ENCODE peak calls at places on chromosome 9, in five cellular contexts. One of them, this sample, is unnamed.

GRCh38 chr9:80435591-80435990 is 863.8 kb downstream of the TLE4 start:
- DNase-seq in NCI-H1105: no peak
- DNase-seq in fibroblast of mammary gland: no peak
- DNase-seq in endothelial cell: no peak
- DNase-seq in NCI-H1436: no peak
- DNase-seq in this sample: no peak

GRCh38 chr9:87206064-87206661 is 258.9 kb upstream of the GAS1 start:
- DNase-seq in NCI-H1105: no peak
- DNase-seq in fibroblast of mammary gland: peak; percentile 77
- DNase-seq in endothelial cell: no peak
- DNase-seq in NCI-H1436: no peak
- DNase-seq in this sample: no peak

GRCh38 chr9:98791147-98792095 is 4.9 kb downstream of the ANKS6 start:
- DNase-seq in NCI-H1105: no peak
- DNase-seq in fibroblast of mammary gland: peak; percentile 97
- DNase-seq in endothelial cell: peak; percentile 85
- DNase-seq in NCI-H1436: no peak
- DNase-seq in this sample: peak; percentile 57

GRCh38 chr9:98074119-98074990 is 17.8 kb downstream of the NANS start:
- DNase-seq in NCI-H1105: peak; percentile 30
- DNase-seq in fibroblast of mammary gland: peak; percentile 62
- DNase-seq in endothelial cell: peak; percentile 82
- DNase-seq in NCI-H1436: peak; percentile 14
- DNase-seq in this sample: no peak

GRCh38 chr9:127742435-127743088 is 7.5 kb upstream of the TOR2A start:
- DNase-seq in NCI-H1105: peak; percentile 70
- DNase-seq in fibroblast of mammary gland: peak; percentile 90
- DNase-seq in endothelial cell: no peak
- DNase-seq in NCI-H1436: peak; percentile 93
- DNase-seq in this sample: peak; percentile 86

GRCh38 chr9:34522091-34522887 is 501 bp downstream of the ENHO start:
- DNase-seq in NCI-H1105: peak; percentile 43
- DNase-seq in fibroblast of mammary gland: no peak
- DNase-seq in endothelial cell: no peak
- DNase-seq in NCI-H1436: no peak
- DNase-seq in this sample: no peak

GRCh38 chr9:70285246-70285645 is 26.5 kb downstream of the SMC5 start:
- DNase-seq in NCI-H1105: no peak
- DNase-seq in fibroblast of mammary gland: peak; percentile 29
- DNase-seq in endothelial cell: no peak
- DNase-seq in NCI-H1436: no peak
- DNase-seq in this sample: no peak

GRCh38 chr9:105290401-105290800 is 46.0 kb downstream of the SLC44A1 start:
- DNase-seq in NCI-H1105: peak; percentile 48
- DNase-seq in fibroblast of mammary gland: peak; percentile 78
- DNase-seq in endothelial cell: no peak
- DNase-seq in NCI-H1436: no peak
- DNase-seq in this sample: no peak

GRCh38 chr9:87068177-87068845 is 121.0 kb upstream of the GAS1 start:
- DNase-seq in NCI-H1105: no peak
- DNase-seq in fibroblast of mammary gland: no peak
- DNase-seq in endothelial cell: no peak
- DNase-seq in NCI-H1436: no peak
- DNase-seq in this sample: no peak

GRCh38 chr9:97315550-97315949 is 8.1 kb downstream of the CCDC180 start:
- DNase-seq in NCI-H1105: no peak
- DNase-seq in fibroblast of mammary gland: peak; percentile 58
- DNase-seq in endothelial cell: no peak
- DNase-seq in NCI-H1436: no peak
- DNase-seq in this sample: no peak

GRCh38 chr9:128916204-128916603 is 4.6 kb upstream of the PHYHD1 start:
- DNase-seq in NCI-H1105: no peak
- DNase-seq in fibroblast of mammary gland: peak; percentile 70
- DNase-seq in endothelial cell: no peak
- DNase-seq in NCI-H1436: no peak
- DNase-seq in this sample: no peak

GRCh38 chr9:113574381-113575262 is 111.1 kb downstream of the RGS3 start:
- DNase-seq in NCI-H1105: no peak
- DNase-seq in fibroblast of mammary gland: peak; percentile 29
- DNase-seq in endothelial cell: no peak
- DNase-seq in NCI-H1436: no peak
- DNase-seq in this sample: no peak

GRCh38 chr9:34500623-34501267 is 22.0 kb downstream of the ENHO start:
- DNase-seq in NCI-H1105: peak; percentile 49
- DNase-seq in fibroblast of mammary gland: peak; percentile 42
- DNase-seq in endothelial cell: peak; percentile 77
- DNase-seq in NCI-H1436: peak; percentile 57
- DNase-seq in this sample: no peak